ENCODE peak calls at places on chromosomes 3 and 15, in nine cellular contexts. J is GM23248, P is neuronal stem cell, E is lower lobe of right lung, I is ovary, G is breast epithelium, H is PC-9, S is OCI-LY7, U is A549. X is an unnamed sample.

GRCh38 chr15:33639968-33640367 is 328.3 kb upstream of the CHRM5 start:
- DNase-seq in J (no peak), P (no peak), E (no peak), I (no peak), G (no peak), H (no peak), S (peak; percentile 17), U (no peak), X (peak; percentile 22)

GRCh38 chr3:125042725-125043406 is 12.9 kb downstream of the HEG1 start:
- DNase-seq in J (peak; percentile 72), P (no peak), E (no peak), I (peak; percentile 60), G (no peak), H (no peak), S (no peak), U (no peak), X (no peak)

GRCh38 chr3:122767690-122768372 is 25.8 kb downstream of the HSPBAP1 start:
- DNase-seq in J (peak; percentile 16), P (no peak), E (no peak), I (no peak), G (no peak), H (no peak), S (no peak), U (no peak), X (no peak)

GRCh38 chr3:194396897-194397756 is 1.9 kb downstream of the GP5 start:
- DNase-seq in J (no peak), P (no peak), E (no peak), I (peak; percentile 60), G (no peak), H (no peak), S (no peak), U (no peak), X (no peak)

GRCh38 chr15:89184367-89184766 is 37.0 kb downstream of the RLBP1 start:
- DNase-seq in J (no peak), P (no peak), E (no peak), I (no peak), G (no peak), H (no peak), S (no peak), U (no peak), X (peak; percentile 41)

GRCh38 chr3:188434594-188434993 is 280.6 kb downstream of the LPP start:
- DNase-seq in J (no peak), P (no peak), E (no peak), I (no peak), G (no peak), H (no peak), S (no peak), U (no peak), X (no peak)

GRCh38 chr3:182740710-182741109 is 52.6 kb upstream of the ATP11B start:
- DNase-seq in J (no peak), P (no peak), E (no peak), I (no peak), G (peak; percentile 30), H (peak; percentile 96), S (no peak), U (peak; percentile 24), X (no peak)

GRCh38 chr3:15300318-15301078 is 31.9 kb downstream of the SH3BP5 start:
- DNase-seq in J (peak; percentile 93), P (no peak), E (no peak), I (no peak), G (no peak), H (peak; percentile 84), S (no peak), U (peak; percentile 73), X (no peak)

GRCh38 chr15:70164910-70165791 is 67.4 kb upstream of the TLE3 start:
- DNase-seq in J (no peak), P (no peak), E (no peak), I (no peak), G (no peak), H (no peak), S (no peak), U (no peak), X (peak; percentile 83)

GRCh38 chr3:108092556-108092955 is 1.7 kb upstream of the CD47 start:
- DNase-seq in J (no peak), P (no peak), E (no peak), I (no peak), G (no peak), H (no peak), S (no peak), U (no peak), X (no peak)

GRCh38 chr3:57029924-57030323 is 30.5 kb upstream of the SPATA12 start:
- DNase-seq in J (no peak), P (no peak), E (no peak), I (no peak), G (no peak), H (no peak), S (peak; percentile 80), U (no peak), X (peak; percentile 52)

GRCh38 chr3:171420667-171421066 is 39.5 kb downstream of the TNIK start:
- DNase-seq in J (no peak), P (no peak), E (no peak), I (no peak), G (no peak), H (no peak), S (no peak), U (no peak), X (no peak)

GRCh38 chr3:13378155-13378554 is 42.0 kb downstream of the NUP210 start:
- DNase-seq in J (peak; percentile 24), P (no peak), E (no peak), I (no peak), G (no peak), H (no peak), S (no peak), U (no peak), X (no peak)

GRCh38 chr3:110227987-110228386 is 843.6 kb upstream of the NECTIN3 start:
- DNase-seq in J (no peak), P (no peak), E (no peak), I (no peak), G (no peak), H (no peak), S (no peak), U (no peak), X (no peak)

GRCh38 chr3:132554437-132554836 is 42.6 kb upstream of the ACKR4 start:
- DNase-seq in J (no peak), P (no peak), E (no peak), I (peak; percentile 66), G (no peak), H (no peak), S (no peak), U (peak; percentile 2), X (peak; percentile 44)

GRCh38 chr3:105811518-105812193 is 57.2 kb downstream of the CBLB start:
- DNase-seq in J (no peak), P (no peak), E (no peak), I (no peak), G (no peak), H (no peak), S (no peak), U (no peak), X (no peak)
- H3K27ac ChIP-seq in J (peak overlapping the region; percentile 77), P (no peak overlapping the region), E (no peak overlapping the region), I (no peak overlapping the region), G (no peak overlapping the region), H (no peak overlapping the region), S (no peak overlapping the region), U (no peak overlapping the region), X (no peak overlapping the region)

DNA sequence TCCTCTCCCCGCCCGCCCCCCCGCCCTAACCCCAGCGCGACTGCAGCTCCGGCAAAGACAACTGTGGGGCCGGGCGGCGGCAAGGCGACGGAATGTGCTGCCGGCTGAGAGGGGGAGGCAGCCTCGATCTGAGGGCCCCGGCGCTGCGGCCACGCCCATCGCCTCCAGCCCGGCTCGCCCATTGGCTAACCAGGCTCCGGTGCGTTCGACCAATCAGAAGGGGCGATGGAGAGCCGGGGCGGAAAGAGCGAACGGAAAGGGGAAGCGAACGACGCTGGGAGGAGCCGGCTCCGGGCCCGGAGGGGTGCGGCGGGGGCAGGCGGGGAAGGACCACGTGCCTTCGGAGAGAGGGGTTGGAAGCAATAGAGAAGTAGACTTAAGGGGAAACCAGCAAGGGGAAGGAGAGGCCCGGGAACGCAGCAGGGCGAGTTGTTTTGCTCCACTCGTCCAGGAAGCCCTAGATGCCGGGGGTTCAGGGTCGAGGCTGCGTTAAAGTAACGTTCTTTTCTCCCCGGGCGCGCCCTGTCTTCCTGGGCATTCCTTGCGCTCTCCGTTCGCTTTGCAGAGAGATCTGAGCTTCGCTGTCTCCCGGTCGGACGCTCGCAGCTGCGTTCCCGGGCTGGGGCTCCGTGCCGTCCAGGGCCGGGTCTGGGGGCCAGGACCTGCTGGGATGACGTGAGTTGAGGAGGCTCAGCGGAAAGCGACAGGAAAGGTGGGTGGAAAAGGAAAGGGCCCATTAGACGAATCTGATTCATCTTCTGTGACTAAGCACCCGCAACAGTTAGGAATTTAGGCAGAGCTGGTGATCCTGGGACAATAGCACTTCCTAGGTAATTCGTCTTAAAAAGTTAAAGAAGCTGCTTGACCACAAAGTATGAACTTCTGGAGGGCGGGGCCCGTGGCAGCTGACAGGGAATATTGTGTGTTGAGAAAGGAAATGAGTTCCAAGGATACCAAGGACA is at the start of gene KPNA4:
- DNase-seq in J (peak; percentile 99), P (peak; percentile 97), E (peak; percentile 98), I (peak; percentile 98), G (peak; percentile 97), H (peak; percentile 94), S (peak; percentile 97), U (peak; percentile 96), X (peak; percentile 97)
- H3K4me1 ChIP-seq in J (peaks cover 44% of the 10 kb centered on the region), P (peaks cover 2% of the 10 kb centered on the region), E (peaks cover 46% of the 10 kb centered on the region), I (peaks cover 4% of the 10 kb centered on the region), G (no peaks in the 10 kb centered on the region), H (peaks cover 40% of the 10 kb centered on the region), S (peaks cover 42% of the 10 kb centered on the region), U (peaks cover 36% of the 10 kb centered on the region), X (peaks cover 39% of the 10 kb centered on the region)

GRCh38 chr3:10278501-10278900 is 14.2 kb downstream of the GHRL start:
- DNase-seq in J (no peak), P (no peak), E (no peak), I (peak; percentile 20), G (no peak), H (no peak), S (no peak), U (no peak), X (no peak)
- H3K27ac ChIP-seq in J (no peak overlapping the region), P (no peak overlapping the region), E (no peak overlapping the region), I (no peak overlapping the region), G (no peak overlapping the region), H (no peak overlapping the region), S (no peak overlapping the region), U (no peak overlapping the region), X (no peak overlapping the region)

GRCh38 chr3:134313839-134314587 is 60.2 kb downstream of the AMOTL2 start:
- DNase-seq in J (peak; percentile 54), P (no peak), E (no peak), I (no peak), G (no peak), H (no peak), S (no peak), U (no peak), X (no peak)

GRCh38 chr3:134311265-134311664 is 60.6 kb upstream of the RYK start:
- DNase-seq in J (peak; percentile 94), P (no peak), E (no peak), I (no peak), G (no peak), H (no peak), S (no peak), U (no peak), X (no peak)

GRCh38 chr3:134311693-134312071 is 61.0 kb upstream of the RYK start:
- DNase-seq in J (no peak), P (no peak), E (no peak), I (no peak), G (no peak), H (no peak), S (no peak), U (no peak), X (no peak)

GRCh38 chr3:134312873-134313838 is 61.1 kb downstream of the AMOTL2 start:
- DNase-seq in J (peak; percentile 84), P (peak; percentile 68), E (peak; percentile 87), I (peak; percentile 90), G (peak; percentile 76), H (peak; percentile 64), S (no peak), U (peak; percentile 73), X (peak; percentile 75)

GRCh38 chr3:134312072-134312872 is 61.6 kb upstream of the RYK start:
- DNase-seq in J (peak; percentile 47), P (no peak), E (peak; percentile 70), I (peak; percentile 61), G (peak; percentile 77), H (peak; percentile 95), S (no peak), U (no peak), X (peak; percentile 86)
- H3K4me1 ChIP-seq in J (peaks cover 73% of the 10 kb centered on the region), P (peaks cover 16% of the 10 kb centered on the region), E (peaks cover 77% of the 10 kb centered on the region), I (peaks cover 25% of the 10 kb centered on the region), G (peaks cover 3% of the 10 kb centered on the region), H (peaks cover 87% of the 10 kb centered on the region), S (no peaks in the 10 kb centered on the region), U (peaks cover 87% of the 10 kb centered on the region), X (peaks cover 64% of the 10 kb centered on the region)

X was measured in body of pancreas.